ENCODE peak calls at places on chromosome 9, in nine cellular contexts. L, F, B, D, O, J, E, G and X are unnamed samples.

GRCh38 chr9:77935974-77936373 is 95.6 kb downstream of the GNAQ start:
- DNase-seq in L (no peak), G (no peak), D (no peak), J (no peak), F (no peak), B (no peak), E (no peak), O (no peak), X (no peak)

GRCh38 chr9:89952401-89952800 is 347.6 kb downstream of the GADD45G start:
- DNase-seq in O (no peak), G (no peak), J (peak; percentile 83), E (no peak), L (no peak), F (no peak), B (no peak), D (peak; percentile 67), X (no peak)

GRCh38 chr9:134178394-134178780 is 14.0 kb upstream of the RNU6ATAC start:
- DNase-seq in O (no peak), F (peak; percentile 31), D (no peak), L (no peak), B (no peak), E (no peak), G (no peak), J (no peak), X (no peak)

GRCh38 chr9:33250458-33250995 is 10.6 kb downstream of the SPINK4 start:
- DNase-seq in E (no peak), O (no peak), J (peak; percentile 42), B (no peak), F (no peak), L (no peak), G (no peak), D (no peak), X (peak; percentile 75)

GRCh38 chr9:113511856-113512761 is 48.6 kb downstream of the RGS3 start:
- DNase-seq in E (no peak), F (no peak), G (no peak), L (no peak), B (peak; percentile 47), O (no peak), J (peak; percentile 62), D (peak; percentile 22), X (no peak)

GRCh38 chr9:114272739-114273431 is 50.0 kb upstream of the ORM1 start:
- DNase-seq in E (peak; percentile 11), J (no peak), F (peak; percentile 8), G (no peak), L (peak; percentile 93), B (no peak), O (peak; percentile 1), D (no peak), X (peak; percentile 39)

GRCh38 chr9:86096382-86096781 is 3.0 kb downstream of the GOLM1 start:
- DNase-seq in J (peak; percentile 59), L (no peak), O (no peak), F (no peak), E (no peak), G (no peak), B (no peak), D (peak; percentile 56), X (peak; percentile 16)

GRCh38 chr9:135589596-135590485 is 28.3 kb downstream of the PAEP start:
- DNase-seq in L (no peak), F (no peak), J (no peak), O (no peak), E (no peak), B (no peak), G (no peak), D (no peak), X (no peak)

GRCh38 chr9:115973241-115973640 is 180.3 kb upstream of the PAPPA start:
- DNase-seq in F (no peak), G (no peak), D (peak; percentile 31), J (no peak), E (no peak), B (no peak), L (no peak), O (no peak), X (no peak)

GRCh38 chr9:137988051-137988450 is 110.5 kb downstream of the CACNA1B start:
- DNase-seq in B (no peak), O (peak; percentile 30), E (no peak), F (no peak), G (no peak), J (no peak), L (no peak), D (no peak), X (no peak)

GRCh38 chr9:108093773-108094675 is 604.5 kb upstream of the KLF4 start:
- DNase-seq in D (peak; percentile 30), L (no peak), F (no peak), J (peak; percentile 98), G (no peak), O (no peak), B (peak; percentile 97), E (no peak), X (peak; percentile 76)

GRCh38 chr9:18489861-18490260 is 15.9 kb downstream of the ADAMTSL1 start:
- DNase-seq in O (no peak), D (peak; percentile 50), G (no peak), L (no peak), E (no peak), J (peak; percentile 83), F (no peak), B (no peak), X (no peak)

DNA sequence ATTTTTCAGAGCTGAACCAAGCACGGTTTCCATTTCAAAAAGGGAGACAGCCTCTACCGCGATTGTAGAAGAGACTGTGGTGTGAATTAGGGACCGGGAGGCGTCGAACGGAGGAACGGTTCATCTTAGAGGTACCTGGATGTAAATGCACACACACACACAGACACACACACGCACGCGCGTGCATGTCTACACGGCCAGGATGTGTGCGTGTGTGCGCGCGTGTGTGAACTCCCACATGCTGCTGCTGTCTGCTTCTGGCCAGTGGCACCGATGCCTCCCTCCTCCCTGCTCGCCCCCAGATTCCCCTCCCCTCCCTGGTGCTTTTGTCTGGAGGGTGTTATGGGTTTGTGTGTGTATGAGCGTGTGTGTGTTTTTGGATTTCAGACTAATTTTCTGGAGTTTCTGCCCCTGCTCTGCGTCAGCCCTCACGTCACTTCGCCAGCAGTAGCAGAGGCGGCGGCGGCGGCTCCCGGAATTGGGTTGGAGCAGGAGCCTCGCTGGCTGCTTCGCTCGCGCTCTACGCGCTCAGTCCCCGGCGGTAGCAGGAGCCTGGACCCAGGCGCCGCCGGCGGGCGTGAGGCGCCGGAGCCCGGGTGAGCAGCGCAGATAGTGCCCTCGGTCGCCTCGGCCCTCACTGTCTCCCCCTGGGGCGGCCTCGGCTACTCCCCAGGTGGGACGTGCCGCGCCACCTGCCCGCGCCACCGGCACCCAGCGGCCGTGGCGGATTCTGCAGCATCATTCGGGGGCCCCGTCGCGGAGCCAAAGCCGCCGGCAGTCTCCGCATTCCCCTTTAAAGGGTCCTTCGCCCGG is at the start of gene NTRK2:
- DNase-seq in L (peak; percentile 78), E (peak; percentile 35), J (peak; percentile 37), G (no peak), F (no peak), B (no peak), D (peak; percentile 16), O (peak; percentile 50), X (peak; percentile 59)
- H3K27me3 ChIP-seq in L (no peaks in the 10 kb centered on the region), E (no peaks in the 10 kb centered on the region), J (peaks cover 36% of the 10 kb centered on the region), G (no peaks in the 10 kb centered on the region), F (peaks cover 52% of the 10 kb centered on the region), B (peaks cover 28% of the 10 kb centered on the region), D (peaks cover 23% of the 10 kb centered on the region), O (peaks cover 49% of the 10 kb centered on the region), X (peaks cover 35% of the 10 kb centered on the region)

DNA sequence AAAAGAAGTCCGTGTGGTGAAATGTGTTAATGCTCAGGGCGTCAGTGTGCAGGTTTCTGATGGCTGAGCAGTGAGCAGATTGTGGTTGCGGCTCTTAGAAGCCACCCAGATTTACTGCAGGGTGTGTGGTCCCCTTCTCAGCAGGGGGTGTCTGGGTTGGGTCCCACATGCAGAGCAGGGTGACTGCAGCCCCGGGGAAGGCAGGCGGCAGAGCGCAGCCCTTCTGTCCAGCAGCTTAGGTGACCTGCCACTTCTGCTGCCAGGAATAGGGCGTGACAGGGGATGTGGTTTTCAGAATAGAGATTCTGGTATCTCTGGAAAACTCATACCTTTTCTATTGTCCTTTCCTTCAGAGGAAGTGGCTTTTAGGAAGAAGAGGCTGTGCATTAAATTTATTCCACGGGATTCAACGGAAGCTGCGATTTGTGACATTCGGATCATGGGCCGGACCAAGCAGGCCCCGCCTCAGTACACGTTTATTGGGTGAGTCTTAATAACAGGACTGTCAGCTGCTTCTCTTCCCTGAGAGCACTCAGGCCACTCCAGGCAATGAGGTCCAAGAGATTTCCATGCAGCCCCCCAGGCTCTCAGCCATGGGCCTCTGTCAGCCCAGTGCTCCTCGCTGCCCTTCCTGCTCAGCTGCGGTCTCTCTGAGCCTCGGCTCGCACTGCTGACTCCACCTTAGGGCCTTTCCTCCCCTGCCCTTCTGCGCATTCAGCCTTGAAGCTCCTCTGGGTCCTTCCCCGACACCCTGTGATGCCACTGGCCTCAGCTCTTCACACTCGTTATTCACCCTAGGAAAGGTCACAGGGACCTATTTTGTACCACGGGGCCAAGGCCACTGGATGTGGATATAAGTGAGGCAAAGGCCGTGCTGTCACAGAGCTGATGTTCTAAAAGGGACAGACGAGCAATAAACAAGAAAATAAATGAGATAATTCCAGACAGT is 65.4 kb downstream of the MVB12B start:
- DNase-seq in F (no peak), E (no peak), G (no peak), D (no peak), O (no peak), B (no peak), L (no peak), J (no peak), X (no peak)
- H3K27ac ChIP-seq in F (peak overlapping the region; percentile 78), E (no peak overlapping the region), G (peak overlapping the region; percentile 59), D (no peak overlapping the region), O (peak overlapping the region; percentile 58), B (peak overlapping the region; percentile 17), L (peak overlapping the region; percentile 79), J (no peak overlapping the region), X (no peak overlapping the region)

DNA sequence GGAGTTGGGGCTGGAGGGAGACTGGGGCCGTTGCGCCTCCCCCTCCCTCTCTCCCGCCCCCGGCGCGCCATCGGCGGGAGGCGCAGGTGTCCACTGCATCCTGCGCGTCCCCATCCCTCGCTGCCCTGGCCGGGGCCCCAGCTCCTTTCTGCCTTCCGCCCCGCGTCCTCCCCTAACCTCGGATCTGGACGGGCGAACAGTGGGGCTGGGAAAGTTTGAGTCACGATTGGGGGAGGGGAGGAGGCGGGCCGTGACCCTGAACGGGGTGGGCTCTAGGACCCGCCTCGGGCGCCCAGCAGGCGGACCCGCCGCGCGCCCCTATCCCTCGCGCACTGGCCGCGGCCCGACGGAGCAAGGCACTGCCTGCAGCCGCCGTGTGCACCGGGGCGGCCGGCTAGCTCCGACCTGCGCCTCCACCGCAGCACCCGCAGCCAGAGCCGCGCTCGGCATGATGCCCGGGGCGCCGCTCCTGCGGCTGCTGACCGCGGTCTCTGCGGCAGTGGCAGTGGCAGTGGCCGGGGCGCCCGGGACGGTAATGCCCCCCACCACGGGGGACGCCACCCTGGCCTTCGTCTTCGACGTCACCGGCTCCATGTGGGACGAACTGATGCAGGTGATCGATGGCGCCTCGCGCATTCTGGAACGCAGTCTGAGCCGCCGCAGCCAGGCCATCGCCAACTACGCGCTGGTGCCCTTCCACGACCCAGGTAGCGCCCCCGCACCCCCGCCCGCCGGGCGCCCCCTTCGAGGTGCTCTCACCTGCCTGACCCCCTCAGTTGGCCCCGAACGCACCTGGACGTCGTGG is at the start of gene HMCN2:
- DNase-seq in L (no peak), J (no peak), F (no peak), G (no peak), D (no peak), B (no peak), E (no peak), O (no peak), X (peak; percentile 12)
- H3K27me3 ChIP-seq in L (peaks cover 28% of the 10 kb centered on the region), J (peaks cover 63% of the 10 kb centered on the region), F (peaks cover 61% of the 10 kb centered on the region), G (peaks cover 11% of the 10 kb centered on the region), D (peaks cover 57% of the 10 kb centered on the region), B (peaks cover 7% of the 10 kb centered on the region), E (no peaks in the 10 kb centered on the region), O (peaks cover 53% of the 10 kb centered on the region), X (peaks cover 87% of the 10 kb centered on the region)

DNA sequence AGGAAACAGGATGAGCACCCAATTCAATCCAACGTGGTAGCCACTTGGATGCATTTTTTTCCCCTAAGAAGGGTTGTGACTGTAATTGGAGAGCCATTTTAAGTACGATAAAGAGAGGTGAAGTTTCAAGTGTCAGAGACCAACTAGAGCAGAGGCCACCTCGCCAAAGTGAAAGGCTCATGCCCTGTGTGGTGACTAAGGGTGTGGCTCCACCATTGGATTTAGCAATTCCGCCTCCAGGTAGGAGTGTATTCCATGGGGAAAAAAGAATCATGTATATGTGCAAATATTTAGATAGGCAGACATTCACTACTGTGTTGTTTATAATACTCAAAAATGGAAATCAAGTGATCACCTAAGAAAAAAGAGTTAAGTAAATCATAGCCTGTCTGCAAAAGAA is 53.1 kb upstream of the S1PR3 start:
- DNase-seq in D (no peak), L (no peak), J (no peak), O (no peak), B (no peak), G (no peak), F (no peak), E (no peak), X (no peak)
- H3K27ac ChIP-seq in D (no peak overlapping the region), L (no peak overlapping the region), J (no peak overlapping the region), O (no peak overlapping the region), B (no peak overlapping the region), G (no peak overlapping the region), F (no peak overlapping the region), E (no peak overlapping the region), X (no peak overlapping the region)